ENCODE peak calls at places on chromosome 17, in nine cellular contexts. X is body of pancreas, G is left ventricle myocardium inferior, T is adipocyte, I is suprapubic skin, E is uterus, Q is SK-N-SH, C is IMR-90, D is cardiac muscle cell. Y is an unnamed sample.

GRCh38 chr17:59963738-59964454 is 644 bp downstream of the RNFT1 start:
- DNase-seq in I (peak; percentile 69), C (peak; percentile 69), Q (peak; percentile 62), E (peak; percentile 34), D (peak; percentile 58), T (peak; percentile 86), X (peak; percentile 44), G (peak; percentile 31), Y (peak; percentile 66)

GRCh38 chr17:48756816-48757215 is 28.3 kb upstream of the HOXB13 start:
- DNase-seq in X (no peak), Q (no peak), C (no peak), E (no peak), G (no peak), D (no peak), I (no peak), T (no peak), Y (no peak)

GRCh38 chr17:47844814-47845453 is 3.9 kb upstream of the SCRN2 start:
- DNase-seq in T (peak; percentile 36), D (peak; percentile 44), Q (peak; percentile 68), I (no peak), C (peak; percentile 18), E (no peak), X (no peak), G (no peak), Y (peak; percentile 38)

GRCh38 chr17:36726199-36726598 is 124.8 kb downstream of the MRM1 start:
- DNase-seq in X (no peak), C (no peak), D (no peak), E (no peak), T (no peak), Q (no peak), I (no peak), G (no peak), Y (no peak)

GRCh38 chr17:58096892-58097291 is 13.7 kb downstream of the DYNLL2 start:
- DNase-seq in I (no peak), T (no peak), C (no peak), E (no peak), G (no peak), X (no peak), D (no peak), Q (no peak), Y (no peak)

GRCh38 chr17:63476494-63476856 is 386 bp upstream of the ACE start:
- DNase-seq in D (peak; percentile 38), G (no peak), C (no peak), X (no peak), I (no peak), E (no peak), T (peak; percentile 34), Q (peak; percentile 92), Y (no peak)

GRCh38 chr17:32956240-32956970 is 28.5 kb downstream of the TMEM98 start:
- DNase-seq in D (no peak), T (no peak), C (no peak), E (no peak), I (no peak), X (no peak), G (no peak), Q (no peak), Y (no peak)

GRCh38 chr17:59542960-59543635 is 22.3 kb upstream of the DHX40 start:
- DNase-seq in Q (no peak), D (no peak), I (no peak), C (no peak), G (no peak), E (no peak), T (no peak), X (no peak), Y (no peak)

GRCh38 chr17:47295037-47295873 is 28.5 kb upstream of the EFCAB13 start:
- DNase-seq in I (no peak), E (no peak), T (no peak), G (no peak), Q (no peak), D (no peak), X (no peak), C (no peak), Y (no peak)

GRCh38 chr17:72560303-72561247 is 439.8 kb downstream of the SOX9 start:
- DNase-seq in D (peak; percentile 66), I (no peak), Q (peak; percentile 88), E (no peak), C (peak; percentile 56), G (no peak), X (peak; percentile 77), T (peak; percentile 75), Y (peak; percentile 65)

GRCh38 chr17:15291674-15292361 is 26.7 kb upstream of the PMP22 start:
- DNase-seq in E (no peak), D (peak; percentile 83), Q (no peak), T (no peak), X (no peak), G (peak; percentile 22), I (no peak), C (peak; percentile 46), Y (no peak)

GRCh38 chr17:66468241-66469087 is 166.1 kb downstream of the PRKCA start:
- DNase-seq in D (peak; percentile 48), X (no peak), G (no peak), T (peak; percentile 52), I (no peak), E (no peak), Q (no peak), C (peak; percentile 26), Y (no peak)

GRCh38 chr17:82180776-82181528 is 31.7 kb downstream of the CCDC57 start:
- DNase-seq in Q (no peak), I (no peak), D (no peak), C (no peak), T (no peak), X (peak; percentile 31), G (no peak), E (no peak), Y (no peak)

GRCh38 chr17:83062011-83062817 is 17.2 kb upstream of the METRNL start:
- DNase-seq in X (no peak), I (no peak), Q (peak; percentile 34), C (no peak), G (no peak), T (no peak), E (peak; percentile 10), D (no peak), Y (no peak)

GRCh38 chr17:48732688-48733629 is 4.4 kb upstream of the HOXB13 start:
- DNase-seq in X (no peak), C (no peak), T (no peak), E (no peak), I (no peak), D (no peak), Q (peak; percentile 44), G (no peak), Y (no peak)

GRCh38 chr17:2655526-2655925 is 56.0 kb downstream of the CLUH start:
- DNase-seq in D (no peak), T (no peak), C (no peak), Q (no peak), X (no peak), G (no peak), I (no peak), E (no peak), Y (no peak)

GRCh38 chr17:49496183-49496865 is 1.2 kb downstream of the NGFR start:
- DNase-seq in Q (peak; percentile 96), D (peak; percentile 64), G (peak; percentile 79), E (peak; percentile 71), I (peak; percentile 81), C (peak; percentile 28), X (peak; percentile 79), T (peak; percentile 89), Y (peak; percentile 86)

GRCh38 chr17:39097159-39097519 is 54.3 kb downstream of the PLXDC1 start:
- DNase-seq in X (no peak), I (no peak), D (no peak), G (no peak), C (no peak), E (no peak), Q (no peak), T (no peak), Y (no peak)

GRCh38 chr17:11514981-11515680 is 83.1 kb upstream of the DNAH9 start:
- DNase-seq in I (no peak), D (no peak), E (no peak), X (no peak), C (no peak), G (no peak), T (no peak), Q (no peak), Y (peak; percentile 99)

GRCh38 chr17:80937501-80938356 is 53.9 kb upstream of the CHMP6 start:
- DNase-seq in T (no peak), I (no peak), C (no peak), Q (no peak), D (no peak), E (peak; percentile 12), G (no peak), X (no peak), Y (no peak)
- H3K4me1 ChIP-seq in T (peaks cover 14% of the 10 kb centered on the region), I (peaks cover 13% of the 10 kb centered on the region), C (peaks cover 8% of the 10 kb centered on the region), Q (no peaks in the 10 kb centered on the region), D (no peaks in the 10 kb centered on the region), E (peaks cover 4% of the 10 kb centered on the region), G (peaks cover 17% of the 10 kb centered on the region), X (no peaks in the 10 kb centered on the region), Y (peaks cover 14% of the 10 kb centered on the region)

GRCh38 chr17:27469256-27469655 is 13.0 kb downstream of the KSR1 start:
- DNase-seq in C (no peak), T (no peak), G (no peak), I (no peak), X (no peak), Q (no peak), D (no peak), E (no peak), Y (no peak)
- H3K4me1 ChIP-seq in C (peaks cover 29% of the 10 kb centered on the region), T (peaks cover 36% of the 10 kb centered on the region), G (peaks cover 58% of the 10 kb centered on the region), I (peaks cover 40% of the 10 kb centered on the region), X (peaks cover 55% of the 10 kb centered on the region), Q (peaks cover 11% of the 10 kb centered on the region), D (peaks cover 4% of the 10 kb centered on the region), E (no peaks in the 10 kb centered on the region), Y (peaks cover 31% of the 10 kb centered on the region)

DNA sequence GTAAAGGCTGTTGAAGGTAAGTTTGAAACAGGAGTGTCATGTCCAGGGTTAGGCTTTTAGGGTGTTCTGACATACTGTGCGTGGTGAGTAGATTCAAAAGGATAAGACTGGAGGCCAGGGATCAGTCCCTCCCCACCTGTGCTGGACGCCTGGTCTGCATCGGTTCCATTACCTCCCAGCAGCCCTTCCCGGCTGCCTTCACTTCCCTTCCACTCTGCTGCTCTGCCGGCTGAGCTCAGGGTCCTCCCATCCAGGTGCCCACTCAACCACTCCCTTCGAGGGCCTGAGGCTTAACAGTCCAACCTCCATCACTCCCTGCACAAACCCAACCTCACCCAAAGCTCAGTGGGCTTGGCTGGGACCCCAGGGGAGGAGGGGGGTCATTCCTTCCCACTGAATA is 4.1 kb upstream of the SLC5A10 start:
- DNase-seq in X (no peak), I (no peak), T (no peak), C (no peak), D (no peak), G (no peak), Q (no peak), E (no peak), Y (no peak)
- H3K4me1 ChIP-seq in X (peaks cover 15% of the 10 kb centered on the region), I (peaks cover 14% of the 10 kb centered on the region), T (peaks cover 8% of the 10 kb centered on the region), C (peaks cover 5% of the 10 kb centered on the region), D (peaks cover 3% of the 10 kb centered on the region), G (peaks cover 25% of the 10 kb centered on the region), Q (no peaks in the 10 kb centered on the region), E (no peaks in the 10 kb centered on the region), Y (no peaks in the 10 kb centered on the region)

DNA sequence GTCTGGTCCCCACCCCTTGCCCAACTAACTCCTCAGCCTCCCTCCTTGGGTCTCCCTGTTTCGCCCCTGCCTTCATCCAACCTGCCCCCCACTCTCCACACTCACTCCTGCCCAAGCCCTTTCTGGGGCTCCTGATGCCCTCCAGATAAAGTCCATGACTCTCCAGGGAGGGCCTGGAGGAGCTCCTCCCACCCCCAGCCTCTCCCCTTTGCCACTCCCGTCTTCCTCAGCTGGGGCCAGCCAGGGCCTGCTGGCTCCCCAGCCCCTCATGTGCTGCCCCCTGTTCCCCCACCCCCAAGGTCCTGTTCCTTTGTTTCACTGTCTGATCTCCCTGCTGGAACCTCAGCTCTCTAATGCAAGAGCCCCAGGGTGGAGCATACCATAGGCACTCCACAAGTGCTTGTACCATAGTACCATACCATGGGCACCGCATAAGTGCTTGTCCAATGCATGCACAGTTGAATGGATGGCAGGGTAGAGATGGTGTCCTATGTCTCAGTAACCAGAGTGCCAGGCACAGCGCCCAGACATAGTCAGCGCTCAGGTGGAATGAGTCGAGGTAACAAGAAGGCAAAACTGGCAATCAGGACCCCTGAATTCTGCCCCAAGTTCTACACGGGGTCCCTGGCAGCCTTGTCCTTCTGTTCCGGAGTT is 1.5 kb downstream of the PLCD3 start:
- DNase-seq in E (no peak), D (no peak), G (no peak), Q (no peak), C (no peak), T (peak; percentile 38), I (no peak), X (no peak), Y (no peak)
- H3K4me1 ChIP-seq in E (peaks cover 20% of the 10 kb centered on the region), D (peaks cover 15% of the 10 kb centered on the region), G (peaks cover 77% of the 10 kb centered on the region), Q (peaks cover 23% of the 10 kb centered on the region), C (peaks cover 35% of the 10 kb centered on the region), T (peaks cover 40% of the 10 kb centered on the region), I (peaks cover 60% of the 10 kb centered on the region), X (peaks cover 36% of the 10 kb centered on the region), Y (no peaks in the 10 kb centered on the region)

Y was measured in A673.